ENCODE peak calls at places on chromosomes 12 and 14, in four cellular contexts. G is K562, D is HepG2, T is GM12878. F is an unnamed sample.
A peak's percentile ranks its signal among the peaks of the same experiment; 100 is the strongest.

GRCh38 chr12:6333029-6333428 is 8.8 kb downstream of the TNFRSF1A start:
- DNase-seq in G (no peak), D (no peak), T (no peak), F (no peak)

GRCh38 chr14:93081875-93082570 is 33.7 kb downstream of the ITPK1 start:
- DNase-seq in G (no peak), D (no peak), T (no peak), F (no peak)

GRCh38 chr12:98446716-98447115 is 68.7 kb upstream of the TMPO start:
- DNase-seq in G (no peak), D (no peak), T (no peak), F (no peak)

GRCh38 chr14:101962503-101962874 is 1.9 kb upstream of the DYNC1H1 start:
- DNase-seq in G (peak; percentile 66), D (peak; percentile 90), T (no peak), F (no peak)

GRCh38 chr12:17370621-17371020 is 719.4 kb downstream of the RERGL start:
- DNase-seq in G (no peak), D (no peak), T (no peak), F (no peak)

GRCh38 chr12:34302131-34302885 is 280.0 kb downstream of the ALG10 start:
- DNase-seq in G (no peak), D (no peak), T (no peak), F (no peak)

GRCh38 chr12:111274820-111275219 is 94.1 kb downstream of the PHETA1 start:
- DNase-seq in G (peak; percentile 42), D (no peak), T (no peak), F (peak; percentile 52)

GRCh38 chr12:59787610-59788009 is 191.8 kb downstream of the SLC16A7 start:
- DNase-seq in G (no peak), D (no peak), T (no peak), F (no peak)

GRCh38 chr14:51534623-51535022 is 117.1 kb upstream of the FRMD6 start:
- DNase-seq in G (no peak), D (peak; percentile 95), T (no peak), F (no peak)

GRCh38 chr12:104604995-104605675 is 148.4 kb downstream of the CHST11 start:
- DNase-seq in G (no peak), D (no peak), T (no peak), F (no peak)

GRCh38 chr12:45731376-45731775 is 1.9 kb downstream of the ARID2 start:
- DNase-seq in G (no peak), D (no peak), T (no peak), F (no peak)

GRCh38 chr12:96260644-96261043 is 66.5 kb downstream of the ELK3 start:
- DNase-seq in G (no peak), D (no peak), T (no peak), F (no peak)

DNA sequence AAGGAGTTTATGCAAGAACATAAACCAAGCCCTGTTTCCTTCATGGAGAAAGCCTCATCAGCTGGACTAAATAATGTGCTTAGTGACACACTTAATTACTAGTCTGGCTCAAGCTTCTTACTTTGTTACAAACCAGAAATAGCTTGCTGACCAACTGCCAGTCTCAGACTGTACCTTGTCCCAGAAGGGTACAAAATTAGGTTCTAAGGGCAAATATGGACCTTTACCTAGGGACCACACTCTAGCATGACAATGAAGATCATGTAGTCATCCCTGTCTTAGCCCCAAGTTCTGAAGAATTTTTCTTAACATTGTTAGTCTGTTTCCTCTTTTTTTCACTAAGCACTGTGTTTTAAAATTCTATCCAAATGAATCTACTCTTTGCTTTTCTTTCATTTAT is 2.2 kb downstream of the AMN1 start:
- DNase-seq in G (no peak), D (no peak), T (no peak), F (no peak)
- TF ChIP-seq TARDBP in G (no peak), D (no peak), T (no peak), F (no peak)

DNA sequence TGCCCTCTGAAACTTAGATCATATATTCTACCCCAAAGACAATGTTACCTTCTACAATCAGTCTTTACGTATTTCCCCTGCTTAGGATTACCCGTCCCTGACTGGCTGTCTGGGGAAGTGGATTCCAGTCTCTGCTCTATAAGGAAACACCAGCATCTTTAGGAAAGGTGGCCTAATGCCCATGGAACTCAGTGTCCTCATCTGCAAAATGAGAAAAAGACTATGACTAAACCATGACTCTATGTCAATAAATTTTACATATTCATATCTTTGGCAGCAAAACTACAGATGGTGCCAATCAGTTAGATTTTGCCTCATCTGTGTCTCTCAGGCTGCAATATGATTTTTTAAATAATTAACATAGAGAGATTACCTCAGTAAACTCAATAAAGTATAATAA is 133.8 kb downstream of the ITPR2 start:
- DNase-seq in G (no peak), D (no peak), T (no peak), F (no peak)
- TF ChIP-seq SP1 in G (no peak), D (no peak), T (no peak), F (no peak)

GRCh38 chr12:108798551-108799221 is 58.7 kb downstream of the SSH1 start:
- DNase-seq in G (no peak), D (no peak), T (no peak), F (no peak)
- TF ChIP-seq FOXK2 in G (no peak), D (no peak), T (no peak), F (no peak)

GRCh38 chr12:57909611-57910010 is 31.8 kb upstream of the ATP23 start:
- DNase-seq in G (no peak), D (no peak), T (no peak), F (no peak)

GRCh38 chr12:57907281-57907680 is 34.1 kb upstream of the ATP23 start:
- DNase-seq in G (no peak), D (no peak), T (no peak), F (no peak)

GRCh38 chr12:57906821-57907220 is 34.5 kb upstream of the ATP23 start:
- DNase-seq in G (no peak), D (no peak), T (no peak), F (no peak)

GRCh38 chr12:57909056-57909455 is 32.3 kb upstream of the ATP23 start:
- DNase-seq in G (no peak), D (no peak), T (no peak), F (no peak)

GRCh38 chr12:57908511-57908910 is 32.9 kb upstream of the ATP23 start:
- DNase-seq in G (no peak), D (no peak), T (no peak), F (no peak)
- TF ChIP-seq TARDBP in G (no peak), D (no peak), T (no peak), F (no peak)

GRCh38 chr12:65634626-65635331 is 189.5 kb upstream of the HMGA2 start:
- DNase-seq in G (no peak), D (peak; percentile 23), T (no peak), F (no peak)
- TF ChIP-seq SP1 in G (no peak), D (no peak), T (no peak), F (no peak)

DNA sequence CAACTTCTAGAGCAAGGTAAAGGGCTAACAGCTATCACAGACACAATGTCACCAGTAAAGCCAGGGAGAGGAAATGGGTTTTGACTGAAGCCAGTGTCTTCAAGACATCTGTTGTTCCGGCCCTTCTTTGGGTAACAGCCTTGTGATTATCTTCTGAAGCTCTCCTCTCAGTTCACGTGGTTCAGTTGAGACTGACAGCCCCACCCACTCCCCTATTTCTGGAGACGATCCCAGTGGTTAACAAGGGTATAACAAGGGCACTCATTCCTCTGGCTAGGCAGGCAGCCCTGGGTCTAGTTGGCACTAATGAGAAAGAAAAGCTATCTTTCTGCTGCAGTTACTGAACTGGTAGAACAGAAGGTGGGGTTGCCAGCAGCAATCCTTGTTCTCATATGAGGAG is 6.9 kb downstream of the GNPTAB start:
- DNase-seq in G (peak; percentile 79), D (peak; percentile 21), T (no peak), F (peak; percentile 61)
- TF ChIP-seq FOXK2 in G (peak; percentile 49), D (no peak), T (no peak), F (no peak)

GRCh38 chr14:40216976-40217375 is 784.7 kb upstream of the FBXO33 start:
- DNase-seq in G (no peak), D (no peak), T (no peak), F (no peak)

GRCh38 chr14:40218282-40218941 is 786.2 kb upstream of the FBXO33 start:
- DNase-seq in G (no peak), D (no peak), T (no peak), F (no peak)

GRCh38 chr14:40222996-40223395 is 790.8 kb upstream of the FBXO33 start:
- DNase-seq in G (no peak), D (no peak), T (no peak), F (no peak)

GRCh38 chr14:40219032-40219431 is 786.8 kb upstream of the FBXO33 start:
- DNase-seq in G (no peak), D (no peak), T (no peak), F (no peak)

GRCh38 chr14:40221428-40221827 is 789.2 kb upstream of the FBXO33 start:
- DNase-seq in G (no peak), D (no peak), T (no peak), F (no peak)
- TF ChIP-seq TARDBP in G (no peak), D (no peak), T (no peak), F (no peak)

DNA sequence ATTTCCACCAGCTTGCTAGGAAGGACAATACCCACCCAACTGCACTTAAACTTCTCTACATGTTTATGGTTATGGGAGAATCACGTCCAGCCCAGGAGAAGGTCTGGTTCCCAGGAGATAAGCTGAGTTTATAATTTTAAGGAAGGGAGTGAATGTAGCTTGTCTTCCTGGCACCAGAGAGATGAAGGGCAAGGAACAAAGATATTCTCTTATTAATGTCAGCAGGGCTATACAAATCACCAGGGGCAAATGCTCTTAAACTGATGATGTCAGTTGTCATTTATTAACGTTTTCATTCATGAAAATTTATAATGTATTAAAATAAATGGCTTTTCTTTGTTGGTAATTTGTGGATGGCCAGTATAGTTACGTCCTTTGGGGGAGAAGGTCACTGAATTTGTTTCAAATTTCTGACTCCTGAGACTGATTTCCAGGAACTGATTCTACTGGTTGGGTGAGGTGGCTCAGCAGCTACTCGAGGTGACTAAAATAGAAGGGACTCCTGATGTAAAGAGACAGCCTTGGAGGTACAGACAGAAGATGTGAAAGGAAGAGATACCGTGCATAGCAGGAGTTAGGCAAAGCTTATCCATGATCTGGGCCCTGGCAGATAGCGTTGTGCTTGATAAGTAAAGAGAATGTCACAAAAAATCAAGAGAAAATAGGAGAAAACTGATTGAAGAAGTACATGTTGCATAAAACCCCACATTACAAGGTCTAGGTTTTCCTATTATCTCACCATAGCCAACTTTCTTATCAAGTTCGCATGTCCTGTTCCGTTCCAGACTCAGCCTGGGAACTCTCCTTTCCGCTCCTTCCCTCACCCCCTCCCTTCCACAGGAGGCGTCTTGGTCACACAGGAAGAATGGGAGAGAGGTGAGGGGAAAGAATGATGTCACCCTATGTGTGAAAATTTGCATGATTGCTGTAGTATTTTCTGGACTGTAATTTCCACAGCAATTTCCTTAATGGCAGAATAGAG is 367.1 kb upstream of the FAR2 start:
- DNase-seq in G (no peak), D (no peak), T (no peak), F (no peak)
- TF ChIP-seq SP1 in G (no peak), D (no peak), T (no peak), F (no peak)

GRCh38 chr12:72978999-72979398 is 706.8 kb downstream of the TRHDE start:
- DNase-seq in G (no peak), D (no peak), T (no peak), F (no peak)
- TF ChIP-seq FOXK2 in G (no peak), D (no peak), T (no peak), F (no peak)

DNA sequence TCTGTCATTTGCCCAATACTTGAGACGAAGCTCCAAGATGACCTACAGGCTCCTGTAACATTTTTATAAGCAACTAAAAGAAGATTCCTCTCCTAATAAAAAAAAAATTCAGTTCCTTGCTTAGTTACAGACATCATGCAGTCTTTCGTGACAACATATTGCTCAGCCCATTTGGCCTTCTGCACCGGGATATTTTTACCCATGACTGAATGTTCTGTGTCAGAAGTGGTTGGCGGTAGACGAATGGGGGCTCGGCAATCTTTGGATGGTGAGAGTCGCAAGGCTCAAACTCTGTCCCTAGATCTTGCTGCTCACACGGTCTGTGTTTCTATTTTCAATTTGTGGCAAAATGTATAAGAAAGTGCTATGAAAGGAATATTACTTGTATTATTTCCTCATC is 215.6 kb downstream of the FSCB start:
- DNase-seq in G (no peak), D (no peak), T (no peak), F (no peak)
- TF ChIP-seq TARDBP in G (no peak), D (no peak), T (no peak), F (no peak)

F was measured in HEK293T.